ENCODE peak calls at places on chromosomes 5 and 9, in eight cellular contexts. One of them, this sample, is unnamed.

GRCh38 chr5:83077662-83078261 is 415 bp downstream of the XRCC4 start:
- DNase-seq in A549: no peak
- DNase-seq in body of pancreas: no peak
- DNase-seq in erythroblast: peak; percentile 82
- DNase-seq in right lobe of liver: no peak
- DNase-seq in tibial nerve: no peak
- DNase-seq in stomach: no peak
- DNase-seq in testis: peak; percentile 40
- DNase-seq in this sample: no peak

GRCh38 chr5:169749295-169749694 is 112.2 kb downstream of the DOCK2 start:
- DNase-seq in A549: no peak
- DNase-seq in body of pancreas: no peak
- DNase-seq in erythroblast: no peak
- DNase-seq in right lobe of liver: no peak
- DNase-seq in tibial nerve: no peak
- DNase-seq in stomach: no peak
- DNase-seq in testis: no peak
- DNase-seq in this sample: no peak

GRCh38 chr5:74357827-74358226 is 282.7 kb downstream of the ENC1 start:
- DNase-seq in A549: no peak
- DNase-seq in body of pancreas: no peak
- DNase-seq in erythroblast: no peak
- DNase-seq in right lobe of liver: no peak
- DNase-seq in tibial nerve: no peak
- DNase-seq in stomach: no peak
- DNase-seq in testis: no peak
- DNase-seq in this sample: no peak

GRCh38 chr5:127666043-127666716 is 17.3 kb downstream of the CTXN3 start:
- DNase-seq in A549: no peak
- DNase-seq in body of pancreas: no peak
- DNase-seq in erythroblast: no peak
- DNase-seq in right lobe of liver: no peak
- DNase-seq in tibial nerve: no peak
- DNase-seq in stomach: no peak
- DNase-seq in testis: peak; percentile 63
- DNase-seq in this sample: no peak

GRCh38 chr5:132259061-132259851 is 1.8 kb downstream of the PDLIM4 start:
- DNase-seq in A549: no peak
- DNase-seq in body of pancreas: peak; percentile 48
- DNase-seq in erythroblast: no peak
- DNase-seq in right lobe of liver: no peak
- DNase-seq in tibial nerve: peak; percentile 52
- DNase-seq in stomach: peak; percentile 16
- DNase-seq in testis: peak; percentile 64
- DNase-seq in this sample: no peak

GRCh38 chr9:121837113-121838010 is 185.9 kb downstream of the DAB2IP start:
- DNase-seq in A549: no peak
- DNase-seq in body of pancreas: no peak
- DNase-seq in erythroblast: no peak
- DNase-seq in right lobe of liver: peak; percentile 22
- DNase-seq in tibial nerve: no peak
- DNase-seq in stomach: peak; percentile 15
- DNase-seq in testis: peak; percentile 77
- DNase-seq in this sample: no peak

GRCh38 chr5:151066920-151067319 is 13.9 kb downstream of the TNIP1 start:
- DNase-seq in A549: no peak
- DNase-seq in body of pancreas: no peak
- DNase-seq in erythroblast: no peak
- DNase-seq in right lobe of liver: no peak
- DNase-seq in tibial nerve: no peak
- DNase-seq in stomach: no peak
- DNase-seq in testis: no peak
- DNase-seq in this sample: no peak

GRCh38 chr5:75062925-75063531 is 10.7 kb upstream of the GCNT4 start:
- DNase-seq in A549: no peak
- DNase-seq in body of pancreas: no peak
- DNase-seq in erythroblast: no peak
- DNase-seq in right lobe of liver: no peak
- DNase-seq in tibial nerve: no peak
- DNase-seq in stomach: no peak
- DNase-seq in testis: no peak
- DNase-seq in this sample: no peak

GRCh38 chr5:94793113-94793815 is 174.8 kb downstream of the SLF1 start:
- DNase-seq in A549: no peak
- DNase-seq in body of pancreas: no peak
- DNase-seq in erythroblast: no peak
- DNase-seq in right lobe of liver: no peak
- DNase-seq in tibial nerve: no peak
- DNase-seq in stomach: no peak
- DNase-seq in testis: no peak
- DNase-seq in this sample: peak; percentile 23

GRCh38 chr9:95506438-95506691 is 10.4 kb downstream of the PTCH1 start:
- DNase-seq in A549: peak; percentile 27
- DNase-seq in body of pancreas: peak; percentile 40
- DNase-seq in erythroblast: peak; percentile 36
- DNase-seq in right lobe of liver: no peak
- DNase-seq in tibial nerve: no peak
- DNase-seq in stomach: no peak
- DNase-seq in testis: peak; percentile 44
- DNase-seq in this sample: peak; percentile 80

DNA sequence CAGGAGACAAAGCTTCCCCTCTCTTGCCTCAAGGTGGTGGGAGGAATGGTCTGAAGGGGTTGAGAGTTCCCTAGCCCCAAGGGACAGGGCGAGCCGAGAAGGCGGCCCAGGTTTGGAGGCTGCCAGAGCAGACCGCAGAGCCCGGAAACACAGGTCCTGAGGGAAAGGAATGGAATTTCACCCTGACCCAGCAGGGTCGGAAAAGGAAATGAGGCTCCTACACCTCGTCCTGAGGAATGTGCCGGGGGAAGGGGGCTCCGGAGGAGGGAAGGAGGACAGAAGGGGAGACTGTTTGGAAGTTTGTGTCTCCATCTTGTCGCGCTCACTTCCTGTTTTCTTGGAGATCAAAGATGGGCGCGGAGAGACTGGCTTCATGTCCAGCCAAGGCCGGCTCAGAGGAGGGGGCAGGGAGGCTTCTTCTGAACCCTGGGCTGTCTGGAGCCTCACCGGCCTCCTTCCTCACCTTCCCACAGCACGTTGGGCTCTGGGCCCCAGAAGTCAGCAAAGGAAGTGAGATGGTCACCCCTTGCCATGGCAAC is 9.6 kb downstream of the ENG start:
- DNase-seq in A549: no peak
- DNase-seq in body of pancreas: peak; percentile 16
- DNase-seq in erythroblast: no peak
- DNase-seq in right lobe of liver: no peak
- DNase-seq in tibial nerve: no peak
- DNase-seq in stomach: no peak
- DNase-seq in testis: no peak
- DNase-seq in this sample: no peak
- TF ChIP-seq POLR2A in A549: no peak
- TF ChIP-seq POLR2A in body of pancreas: no peak
- TF ChIP-seq POLR2A in erythroblast: no peak
- TF ChIP-seq POLR2A in right lobe of liver: no peak
- TF ChIP-seq POLR2A in tibial nerve: no peak
- TF ChIP-seq POLR2A in stomach: no peak
- TF ChIP-seq POLR2A in testis: no peak
- TF ChIP-seq POLR2A in this sample: no peak

DNA sequence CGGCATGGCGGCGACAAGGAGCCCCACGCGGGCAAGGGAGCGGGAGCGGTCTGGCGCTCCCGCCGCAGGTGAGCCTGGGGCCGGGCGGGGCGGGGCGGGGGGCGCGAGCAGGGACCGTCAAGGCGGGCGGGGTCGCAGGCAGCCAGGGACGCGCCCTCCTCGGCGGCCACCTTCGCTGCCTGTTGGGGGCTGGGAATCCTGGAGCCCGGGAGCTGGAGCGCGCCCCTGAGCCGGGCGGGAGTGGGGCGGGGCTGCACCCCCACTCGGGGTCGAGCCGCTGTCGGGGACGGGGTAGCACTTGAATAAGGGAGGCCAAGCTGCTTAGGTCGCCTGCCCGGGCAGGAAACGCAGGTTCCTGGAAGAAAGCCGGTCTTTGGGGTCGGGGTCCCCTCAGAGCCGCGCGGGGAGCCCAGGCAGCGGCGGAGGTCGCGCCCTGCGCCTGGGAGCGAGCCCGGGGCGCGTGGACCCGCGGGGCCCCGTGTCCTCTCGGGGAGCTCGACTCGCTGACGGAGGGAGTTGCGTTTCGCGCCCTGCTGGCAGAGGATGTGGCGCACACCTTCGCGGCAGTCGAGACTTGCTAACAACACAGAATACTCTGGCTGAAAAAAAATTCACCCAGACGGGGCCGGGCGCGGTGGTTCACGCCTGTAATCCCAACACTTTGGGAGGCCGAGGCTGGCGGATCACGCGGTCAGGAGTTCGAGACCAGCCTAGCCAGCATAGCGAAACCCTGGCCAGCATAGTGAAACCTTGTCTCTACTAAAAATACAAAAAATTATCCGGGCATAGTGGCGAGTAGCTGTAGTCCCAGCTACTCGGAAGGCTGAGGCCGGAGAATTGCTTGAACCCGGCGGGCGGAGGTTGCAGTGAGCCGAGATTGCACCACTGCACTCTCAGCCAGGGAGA is 552 bp downstream of the OTULINL start:
- DNase-seq in A549: peak; percentile 45
- DNase-seq in body of pancreas: peak; percentile 70
- DNase-seq in erythroblast: peak; percentile 49
- DNase-seq in right lobe of liver: peak; percentile 73
- DNase-seq in tibial nerve: peak; percentile 23
- DNase-seq in stomach: peak; percentile 74
- DNase-seq in testis: peak; percentile 55
- DNase-seq in this sample: no peak
- TF ChIP-seq POLR2A in A549: no peak
- TF ChIP-seq POLR2A in body of pancreas: peak; percentile 46
- TF ChIP-seq POLR2A in erythroblast: no peak
- TF ChIP-seq POLR2A in right lobe of liver: no peak
- TF ChIP-seq POLR2A in tibial nerve: no peak
- TF ChIP-seq POLR2A in stomach: no peak
- TF ChIP-seq POLR2A in testis: no peak
- TF ChIP-seq POLR2A in this sample: no peak

GRCh38 chr9:21504894-21505293 is 22.8 kb upstream of the IFNE start:
- DNase-seq in A549: no peak
- DNase-seq in body of pancreas: no peak
- DNase-seq in erythroblast: no peak
- DNase-seq in right lobe of liver: no peak
- DNase-seq in tibial nerve: no peak
- DNase-seq in stomach: no peak
- DNase-seq in testis: no peak
- DNase-seq in this sample: no peak

GRCh38 chr9:21506910-21507795 is 25.0 kb upstream of the IFNE start:
- DNase-seq in A549: no peak
- DNase-seq in body of pancreas: peak; percentile 21
- DNase-seq in erythroblast: no peak
- DNase-seq in right lobe of liver: no peak
- DNase-seq in tibial nerve: peak; percentile 17
- DNase-seq in stomach: no peak
- DNase-seq in testis: no peak
- DNase-seq in this sample: no peak

GRCh38 chr9:21502586-21502985 is 20.5 kb upstream of the IFNE start:
- DNase-seq in A549: no peak
- DNase-seq in body of pancreas: no peak
- DNase-seq in erythroblast: no peak
- DNase-seq in right lobe of liver: no peak
- DNase-seq in tibial nerve: no peak
- DNase-seq in stomach: no peak
- DNase-seq in testis: no peak
- DNase-seq in this sample: no peak

GRCh38 chr9:21505425-21506179 is 23.5 kb upstream of the IFNE start:
- DNase-seq in A549: no peak
- DNase-seq in body of pancreas: no peak
- DNase-seq in erythroblast: no peak
- DNase-seq in right lobe of liver: no peak
- DNase-seq in tibial nerve: no peak
- DNase-seq in stomach: no peak
- DNase-seq in testis: no peak
- DNase-seq in this sample: no peak

GRCh38 chr9:21504113-21504512 is 22.0 kb upstream of the IFNE start:
- DNase-seq in A549: no peak
- DNase-seq in body of pancreas: no peak
- DNase-seq in erythroblast: no peak
- DNase-seq in right lobe of liver: no peak
- DNase-seq in tibial nerve: no peak
- DNase-seq in stomach: no peak
- DNase-seq in testis: no peak
- DNase-seq in this sample: no peak
- TF ChIP-seq POLR2A in A549: no peak
- TF ChIP-seq POLR2A in body of pancreas: no peak
- TF ChIP-seq POLR2A in erythroblast: no peak
- TF ChIP-seq POLR2A in right lobe of liver: no peak
- TF ChIP-seq POLR2A in tibial nerve: no peak
- TF ChIP-seq POLR2A in stomach: no peak
- TF ChIP-seq POLR2A in testis: no peak
- TF ChIP-seq POLR2A in this sample: no peak

GRCh38 chr9:110126986-110127864 is 80.7 kb downstream of the C9orf152 start:
- DNase-seq in A549: no peak
- DNase-seq in body of pancreas: peak; percentile 36
- DNase-seq in erythroblast: peak; percentile 31
- DNase-seq in right lobe of liver: peak; percentile 66
- DNase-seq in tibial nerve: peak; percentile 57
- DNase-seq in stomach: peak; percentile 33
- DNase-seq in testis: peak; percentile 71
- DNase-seq in this sample: no peak
- TF ChIP-seq POLR2A in A549: no peak
- TF ChIP-seq POLR2A in body of pancreas: no peak
- TF ChIP-seq POLR2A in erythroblast: no peak
- TF ChIP-seq POLR2A in right lobe of liver: no peak
- TF ChIP-seq POLR2A in tibial nerve: no peak
- TF ChIP-seq POLR2A in stomach: no peak
- TF ChIP-seq POLR2A in testis: no peak
- TF ChIP-seq POLR2A in this sample: no peak

DNA sequence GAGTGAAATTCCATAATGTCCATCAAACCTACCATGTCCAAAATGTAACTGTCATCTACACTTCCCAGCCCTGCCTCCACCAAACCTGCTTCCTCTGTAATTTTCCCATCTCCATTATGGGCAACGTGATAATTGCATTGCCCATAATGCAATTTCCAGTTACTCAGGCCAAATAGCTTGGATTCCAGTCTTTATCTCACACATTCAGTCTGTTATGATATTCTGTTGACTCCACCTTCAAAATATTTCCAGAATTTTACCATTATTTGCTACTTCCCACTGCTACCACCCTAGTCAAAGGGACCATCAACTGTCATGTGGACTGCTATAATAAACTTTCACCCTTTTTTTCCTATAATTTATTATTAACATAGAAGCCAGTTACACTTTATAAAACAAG is 256.0 kb downstream of the CWC27 start:
- DNase-seq in A549: no peak
- DNase-seq in body of pancreas: no peak
- DNase-seq in erythroblast: no peak
- DNase-seq in right lobe of liver: no peak
- DNase-seq in tibial nerve: no peak
- DNase-seq in stomach: no peak
- DNase-seq in testis: no peak
- DNase-seq in this sample: no peak
- TF ChIP-seq POLR2A in A549: no peak
- TF ChIP-seq POLR2A in body of pancreas: no peak
- TF ChIP-seq POLR2A in erythroblast: no peak
- TF ChIP-seq POLR2A in right lobe of liver: no peak
- TF ChIP-seq POLR2A in tibial nerve: no peak
- TF ChIP-seq POLR2A in stomach: no peak
- TF ChIP-seq POLR2A in testis: no peak
- TF ChIP-seq POLR2A in this sample: no peak

This sample was measured in H54.